ENCODE peak calls at places on chromosomes 11 and 22, in seven cellular contexts. One of them, this sample, is unnamed.

GRCh38 chr22:38655532-38656255 is 498 bp downstream of the FAM227A start:
- DNase-seq in activated naive CD4-positive, alpha-beta T cell: no peak
- DNase-seq in germinal center: no peak
- DNase-seq in nephron progenitor cell: no peak
- DNase-seq in hepatic stellate cell: no peak
- DNase-seq in dorsolateral prefrontal cortex: peak
- DNase-seq in stimulated activated naive CD4-positive, alpha-beta T cell: no peak
- DNase-seq in this sample: no peak

GRCh38 chr11:60809249-60809648 is 24.1 kb downstream of the MS4A10 start:
- DNase-seq in activated naive CD4-positive, alpha-beta T cell: no peak
- DNase-seq in germinal center: no peak
- DNase-seq in nephron progenitor cell: no peak
- DNase-seq in hepatic stellate cell: no peak
- DNase-seq in dorsolateral prefrontal cortex: no peak
- DNase-seq in stimulated activated naive CD4-positive, alpha-beta T cell: no peak
- DNase-seq in this sample: no peak

GRCh38 chr22:23199159-23199558 is 18.9 kb downstream of the BCR start:
- DNase-seq in activated naive CD4-positive, alpha-beta T cell: no peak
- DNase-seq in germinal center: no peak
- DNase-seq in nephron progenitor cell: no peak
- DNase-seq in hepatic stellate cell: no peak
- DNase-seq in dorsolateral prefrontal cortex: no peak
- DNase-seq in stimulated activated naive CD4-positive, alpha-beta T cell: no peak
- DNase-seq in this sample: no peak

GRCh38 chr11:57405271-57405890 is 14.9 kb upstream of the PRG2 start:
- DNase-seq in activated naive CD4-positive, alpha-beta T cell: no peak
- DNase-seq in germinal center: no peak
- DNase-seq in nephron progenitor cell: no peak
- DNase-seq in hepatic stellate cell: no peak
- DNase-seq in dorsolateral prefrontal cortex: no peak
- DNase-seq in stimulated activated naive CD4-positive, alpha-beta T cell: no peak
- DNase-seq in this sample: no peak

GRCh38 chr11:6812391-6813005 is 13.0 kb upstream of the OR6A2 start:
- DNase-seq in activated naive CD4-positive, alpha-beta T cell: no peak
- DNase-seq in germinal center: peak
- DNase-seq in nephron progenitor cell: peak
- DNase-seq in hepatic stellate cell: peak
- DNase-seq in dorsolateral prefrontal cortex: no peak
- DNase-seq in stimulated activated naive CD4-positive, alpha-beta T cell: no peak
- DNase-seq in this sample: no peak

GRCh38 chr11:1202154-1202775 is 20.6 kb upstream of the MUC5B start:
- DNase-seq in activated naive CD4-positive, alpha-beta T cell: no peak
- DNase-seq in germinal center: no peak
- DNase-seq in nephron progenitor cell: no peak
- DNase-seq in hepatic stellate cell: peak
- DNase-seq in dorsolateral prefrontal cortex: no peak
- DNase-seq in stimulated activated naive CD4-positive, alpha-beta T cell: no peak
- DNase-seq in this sample: no peak

GRCh38 chr22:31350410-31350863 is 4.3 kb upstream of the PATZ1 start:
- DNase-seq in activated naive CD4-positive, alpha-beta T cell: no peak
- DNase-seq in germinal center: no peak
- DNase-seq in nephron progenitor cell: peak
- DNase-seq in hepatic stellate cell: no peak
- DNase-seq in dorsolateral prefrontal cortex: no peak
- DNase-seq in stimulated activated naive CD4-positive, alpha-beta T cell: no peak
- DNase-seq in this sample: no peak

GRCh38 chr11:122853971-122854446 is 15.7 kb downstream of the CRTAM start:
- DNase-seq in activated naive CD4-positive, alpha-beta T cell: no peak
- DNase-seq in germinal center: peak
- DNase-seq in nephron progenitor cell: peak
- DNase-seq in hepatic stellate cell: peak
- DNase-seq in dorsolateral prefrontal cortex: peak
- DNase-seq in stimulated activated naive CD4-positive, alpha-beta T cell: peak
- DNase-seq in this sample: no peak

GRCh38 chr22:47204002-47204979 is 441.8 kb downstream of the TBC1D22A start:
- DNase-seq in activated naive CD4-positive, alpha-beta T cell: no peak
- DNase-seq in germinal center: no peak
- DNase-seq in nephron progenitor cell: no peak
- DNase-seq in hepatic stellate cell: no peak
- DNase-seq in dorsolateral prefrontal cortex: peak
- DNase-seq in stimulated activated naive CD4-positive, alpha-beta T cell: no peak
- DNase-seq in this sample: no peak

GRCh38 chr22:44845796-44846720 is 93.7 kb downstream of the ARHGAP8 start:
- DNase-seq in activated naive CD4-positive, alpha-beta T cell: no peak
- DNase-seq in germinal center: no peak
- DNase-seq in nephron progenitor cell: no peak
- DNase-seq in hepatic stellate cell: no peak
- DNase-seq in dorsolateral prefrontal cortex: no peak
- DNase-seq in stimulated activated naive CD4-positive, alpha-beta T cell: no peak
- DNase-seq in this sample: no peak

GRCh38 chr22:24178502-24179440 is 2.5 kb upstream of the SUSD2 start:
- DNase-seq in activated naive CD4-positive, alpha-beta T cell: no peak
- DNase-seq in germinal center: no peak
- DNase-seq in nephron progenitor cell: peak
- DNase-seq in hepatic stellate cell: no peak
- DNase-seq in dorsolateral prefrontal cortex: no peak
- DNase-seq in stimulated activated naive CD4-positive, alpha-beta T cell: no peak
- DNase-seq in this sample: no peak

GRCh38 chr11:131478341-131478740 is 107.9 kb downstream of the NTM start:
- DNase-seq in activated naive CD4-positive, alpha-beta T cell: no peak
- DNase-seq in germinal center: no peak
- DNase-seq in nephron progenitor cell: no peak
- DNase-seq in hepatic stellate cell: no peak
- DNase-seq in dorsolateral prefrontal cortex: no peak
- DNase-seq in stimulated activated naive CD4-positive, alpha-beta T cell: no peak
- DNase-seq in this sample: no peak

GRCh38 chr11:66123902-66124301 is 53.8 kb downstream of the PACS1 start:
- DNase-seq in activated naive CD4-positive, alpha-beta T cell: no peak
- DNase-seq in germinal center: no peak
- DNase-seq in nephron progenitor cell: no peak
- DNase-seq in hepatic stellate cell: no peak
- DNase-seq in dorsolateral prefrontal cortex: no peak
- DNase-seq in stimulated activated naive CD4-positive, alpha-beta T cell: no peak
- DNase-seq in this sample: no peak

GRCh38 chr22:24950272-24950902 is 2.1 kb upstream of the KIAA1671 start:
- DNase-seq in activated naive CD4-positive, alpha-beta T cell: no peak
- DNase-seq in germinal center: no peak
- DNase-seq in nephron progenitor cell: peak
- DNase-seq in hepatic stellate cell: no peak
- DNase-seq in dorsolateral prefrontal cortex: peak
- DNase-seq in stimulated activated naive CD4-positive, alpha-beta T cell: no peak
- DNase-seq in this sample: no peak

GRCh38 chr11:80815752-80816453 is 1375.1 kb upstream of the TENM4 start:
- DNase-seq in activated naive CD4-positive, alpha-beta T cell: no peak
- DNase-seq in germinal center: peak
- DNase-seq in nephron progenitor cell: no peak
- DNase-seq in hepatic stellate cell: no peak
- DNase-seq in dorsolateral prefrontal cortex: no peak
- DNase-seq in stimulated activated naive CD4-positive, alpha-beta T cell: no peak
- DNase-seq in this sample: no peak

GRCh38 chr11:119318240-119319135 is 1.6 kb upstream of the MCAM start:
- DNase-seq in activated naive CD4-positive, alpha-beta T cell: no peak
- DNase-seq in germinal center: peak
- DNase-seq in nephron progenitor cell: no peak
- DNase-seq in hepatic stellate cell: peak
- DNase-seq in dorsolateral prefrontal cortex: no peak
- DNase-seq in stimulated activated naive CD4-positive, alpha-beta T cell: no peak
- DNase-seq in this sample: peak

GRCh38 chr11:67303989-67304411 is 670 bp downstream of the SSH3 start:
- DNase-seq in activated naive CD4-positive, alpha-beta T cell: no peak
- DNase-seq in germinal center: no peak
- DNase-seq in nephron progenitor cell: peak
- DNase-seq in hepatic stellate cell: no peak
- DNase-seq in dorsolateral prefrontal cortex: no peak
- DNase-seq in stimulated activated naive CD4-positive, alpha-beta T cell: no peak
- DNase-seq in this sample: no peak

This sample was measured in substantia nigra.